ENCODE peak calls at places on chromosome 16, in four cellular contexts. One of them, this sample, is unnamed.

GRCh38 chr16:87324411-87325275 is 7.5 kb upstream of the C16orf95 start:
- DNase-seq in activated T-cell treated with anti-CD3 and anti-CD28 coated beads, Interleukin-2, amount 50 U/mL, for 4 hours: peak; percentile 43
- DNase-seq in T-cell: peak; percentile 22
- DNase-seq in NCI-H1694 treated with DMSO at 0.1 percent for 48 hours: peak; percentile 37
- DNase-seq in this sample: peak; percentile 50

GRCh38 chr16:88888057-88888777 is 21.8 kb upstream of the PABPN1L start:
- DNase-seq in activated T-cell treated with anti-CD3 and anti-CD28 coated beads, Interleukin-2, amount 50 U/mL, for 4 hours: no peak
- DNase-seq in T-cell: no peak
- DNase-seq in NCI-H1694 treated with DMSO at 0.1 percent for 48 hours: no peak
- DNase-seq in this sample: no peak

GRCh38 chr16:53091508-53092211 is 36.9 kb downstream of the CHD9 start:
- DNase-seq in activated T-cell treated with anti-CD3 and anti-CD28 coated beads, Interleukin-2, amount 50 U/mL, for 4 hours: no peak
- DNase-seq in T-cell: no peak
- DNase-seq in NCI-H1694 treated with DMSO at 0.1 percent for 48 hours: peak; percentile 95
- DNase-seq in this sample: no peak

GRCh38 chr16:5041604-5042133 is 7.9 kb upstream of the NAGPA start:
- DNase-seq in activated T-cell treated with anti-CD3 and anti-CD28 coated beads, Interleukin-2, amount 50 U/mL, for 4 hours: no peak
- DNase-seq in T-cell: no peak
- DNase-seq in NCI-H1694 treated with DMSO at 0.1 percent for 48 hours: no peak
- DNase-seq in this sample: no peak

GRCh38 chr16:46972971-46973456 is 460 bp downstream of the DNAJA2 start:
- DNase-seq in activated T-cell treated with anti-CD3 and anti-CD28 coated beads, Interleukin-2, amount 50 U/mL, for 4 hours: peak; percentile 26
- DNase-seq in T-cell: no peak
- DNase-seq in NCI-H1694 treated with DMSO at 0.1 percent for 48 hours: no peak
- DNase-seq in this sample: peak; percentile 31

GRCh38 chr16:23171234-23171948 is 11.2 kb upstream of the SCNN1G start:
- DNase-seq in activated T-cell treated with anti-CD3 and anti-CD28 coated beads, Interleukin-2, amount 50 U/mL, for 4 hours: no peak
- DNase-seq in T-cell: no peak
- DNase-seq in NCI-H1694 treated with DMSO at 0.1 percent for 48 hours: no peak
- DNase-seq in this sample: no peak

GRCh38 chr16:29192329-29193247 is 207.7 kb downstream of the LAT start:
- DNase-seq in activated T-cell treated with anti-CD3 and anti-CD28 coated beads, Interleukin-2, amount 50 U/mL, for 4 hours: no peak
- DNase-seq in T-cell: no peak
- DNase-seq in NCI-H1694 treated with DMSO at 0.1 percent for 48 hours: no peak
- DNase-seq in this sample: no peak

GRCh38 chr16:12988071-12988470 is 86.7 kb downstream of the SHISA9 start:
- DNase-seq in activated T-cell treated with anti-CD3 and anti-CD28 coated beads, Interleukin-2, amount 50 U/mL, for 4 hours: no peak
- DNase-seq in T-cell: no peak
- DNase-seq in NCI-H1694 treated with DMSO at 0.1 percent for 48 hours: no peak
- DNase-seq in this sample: no peak

GRCh38 chr16:17803625-17804410 is 333.1 kb upstream of the XYLT1 start:
- DNase-seq in activated T-cell treated with anti-CD3 and anti-CD28 coated beads, Interleukin-2, amount 50 U/mL, for 4 hours: no peak
- DNase-seq in T-cell: no peak
- DNase-seq in NCI-H1694 treated with DMSO at 0.1 percent for 48 hours: no peak
- DNase-seq in this sample: no peak

GRCh38 chr16:85888405-85889331 is 10.3 kb upstream of the IRF8 start:
- DNase-seq in activated T-cell treated with anti-CD3 and anti-CD28 coated beads, Interleukin-2, amount 50 U/mL, for 4 hours: no peak
- DNase-seq in T-cell: no peak
- DNase-seq in NCI-H1694 treated with DMSO at 0.1 percent for 48 hours: no peak
- DNase-seq in this sample: no peak

GRCh38 chr16:31451681-31452351 is 7.5 kb upstream of the ARMC5 start:
- DNase-seq in activated T-cell treated with anti-CD3 and anti-CD28 coated beads, Interleukin-2, amount 50 U/mL, for 4 hours: no peak
- DNase-seq in T-cell: no peak
- DNase-seq in NCI-H1694 treated with DMSO at 0.1 percent for 48 hours: peak; percentile 24
- DNase-seq in this sample: no peak

GRCh38 chr16:67884-68789 is 4.3 kb downstream of the RHBDF1 start:
- DNase-seq in activated T-cell treated with anti-CD3 and anti-CD28 coated beads, Interleukin-2, amount 50 U/mL, for 4 hours: no peak
- DNase-seq in T-cell: no peak
- DNase-seq in NCI-H1694 treated with DMSO at 0.1 percent for 48 hours: no peak
- DNase-seq in this sample: no peak